ENCODE peak calls at places on chromosomes 16 and 17, in five cellular contexts. K is suprapubic skin, V is psoas muscle, X is A673, C is adrenal gland. N is an unnamed sample.

GRCh38 chr17:12592941-12593340 is 72.7 kb upstream of the MYOCD start:
- DNase-seq in C (no peak), X (peak; percentile 60), V (no peak), K (no peak), N (no peak)

GRCh38 chr16:4288148-4288921 is 15.5 kb upstream of the TFAP4 start:
- DNase-seq in X (peak; percentile 79), K (peak; percentile 89), V (peak; percentile 78), C (peak; percentile 77), N (no peak)

GRCh38 chr16:9854665-9855064 is 327.6 kb downstream of the GRIN2A start:
- DNase-seq in K (no peak), X (no peak), V (no peak), C (no peak), N (no peak)

GRCh38 chr17:35167046-35167445 is 19.4 kb downstream of the UNC45B start:
- DNase-seq in K (no peak), X (no peak), V (no peak), C (no peak), N (no peak)

GRCh38 chr17:77279448-77280303 is 138.9 kb downstream of the SEC14L1 start:
- DNase-seq in V (no peak), K (no peak), C (no peak), X (no peak), N (no peak)

GRCh38 chr16:3754304-3754703 is 37.0 kb upstream of the TRAP1 start:
- DNase-seq in X (peak; percentile 9), V (no peak), K (no peak), C (no peak), N (no peak)

GRCh38 chr16:24821129-24821528 is 24.6 kb upstream of the SLC5A11 start:
- DNase-seq in C (no peak), K (no peak), X (no peak), V (no peak), N (no peak)

GRCh38 chr16:3979070-3979469 is 98.6 kb upstream of the CREBBP start:
- DNase-seq in V (no peak), X (no peak), C (no peak), K (no peak), N (no peak)

GRCh38 chr17:6981426-6981825 is 14.4 kb upstream of the ALOX12 start:
- DNase-seq in K (no peak), C (no peak), V (no peak), X (no peak), N (no peak)

GRCh38 chr17:60676758-60677307 is 818 bp upstream of the BCAS3 start:
- DNase-seq in K (no peak), V (no peak), X (no peak), C (peak; percentile 27), N (no peak)

GRCh38 chr17:48663134-48663924 is 37.2 kb upstream of the HOXB9 start:
- DNase-seq in V (no peak), C (no peak), K (no peak), X (peak; percentile 44), N (no peak)

GRCh38 chr17:63916566-63917185 is 2.0 kb downstream of the GH1 start:
- DNase-seq in C (no peak), K (no peak), V (no peak), X (no peak), N (no peak)

GRCh38 chr16:28156031-28156680 is 55.6 kb downstream of the XPO6 start:
- DNase-seq in C (no peak), V (no peak), X (no peak), K (no peak), N (no peak)

GRCh38 chr17:45063198-45063597 is 2.1 kb downstream of the NMT1 start:
- DNase-seq in V (no peak), X (no peak), C (no peak), K (no peak), N (no peak)

GRCh38 chr17:55816532-55817272 is 65.9 kb downstream of the PCTP start:
- DNase-seq in K (no peak), C (no peak), X (no peak), V (no peak), N (no peak)

GRCh38 chr17:83078378-83079339 is 750 bp upstream of the METRNL start:
- DNase-seq in V (no peak), C (no peak), K (no peak), X (no peak), N (no peak)

GRCh38 chr17:16945513-16946201 is 26.3 kb downstream of the TNFRSF13B start:
- DNase-seq in V (no peak), X (peak; percentile 36), K (peak; percentile 66), C (no peak), N (no peak)

GRCh38 chr17:81527591-81528383 is at the start of gene FSCN2:
- DNase-seq in C (no peak), V (no peak), K (no peak), X (no peak), N (no peak)

GRCh38 chr16:30561212-30561816 is 3.1 kb upstream of the ZNF764 start:
- DNase-seq in C (peak; percentile 53), X (no peak), V (peak; percentile 41), K (no peak), N (no peak)

GRCh38 chr16:59848314-59848713 is 1114.2 kb upstream of the GOT2 start:
- DNase-seq in C (no peak), K (no peak), V (no peak), X (no peak), N (no peak)

GRCh38 chr17:57803026-57803425 is 46.8 kb downstream of the MRPS23 start:
- DNase-seq in V (no peak), X (no peak), C (no peak), K (no peak), N (no peak)

GRCh38 chr17:42780816-42781638 is 617 bp downstream of the WNK4 start:
- DNase-seq in X (no peak), C (no peak), K (no peak), V (no peak), N (no peak)

GRCh38 chr16:24135624-24136296 is 120.4 kb upstream of the CACNG3 start:
- DNase-seq in X (peak; percentile 87), K (no peak), V (no peak), C (no peak), N (no peak)

GRCh38 chr16:52657924-52658323 is 111.0 kb upstream of the TOX3 start:
- DNase-seq in X (no peak), C (no peak), K (no peak), V (no peak), N (no peak)

GRCh38 chr16:15536813-15537212 is 102.4 kb downstream of the BMERB1 start:
- DNase-seq in X (peak; percentile 62), V (no peak), C (no peak), K (no peak), N (no peak)

GRCh38 chr17:32342603-32343325 is 791 bp upstream of the C17orf75 start:
- DNase-seq in X (no peak), C (no peak), K (no peak), V (no peak), N (no peak)

GRCh38 chr17:77375917-77376651 is 235.3 kb downstream of the SEC14L1 start:
- DNase-seq in C (peak; percentile 37), X (no peak), V (no peak), K (no peak), N (no peak)

GRCh38 chr17:50562266-50563094 is 2.0 kb downstream of the CACNA1G start:
- DNase-seq in V (no peak), X (no peak), C (no peak), K (no peak), N (no peak)

GRCh38 chr16:1494129-1494640 is 1.0 kb downstream of the TELO2 start:
- DNase-seq in X (peak; percentile 57), C (peak; percentile 61), K (peak; percentile 84), V (peak; percentile 75), N (no peak)
- TF ChIP-seq CTCF in X (peak; percentile 47), C (peak; percentile 74), K (peak; percentile 37), V (peak; percentile 65), N (no peak)

DNA sequence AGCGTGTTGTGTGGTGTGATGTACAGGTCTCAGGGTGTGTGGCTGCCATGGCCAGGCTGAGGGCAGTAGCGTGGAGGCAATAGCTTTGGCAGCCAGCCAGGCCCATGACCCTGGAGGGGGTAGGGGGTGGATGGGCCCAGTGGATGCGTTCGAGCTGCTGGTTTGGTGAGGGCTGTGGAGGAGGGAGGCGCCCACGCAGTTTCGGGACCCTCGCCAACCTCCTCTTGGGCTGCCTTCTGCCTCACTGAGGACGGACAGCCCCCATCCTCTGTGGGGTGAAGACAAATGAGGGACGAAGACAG is 238.6 kb upstream of the GSE1 start:
- DNase-seq in V (no peak), C (no peak), K (no peak), X (no peak), N (no peak)
- H3K4me3 ChIP-seq in V (no peak overlapping the region), C (no peak overlapping the region), K (no peak overlapping the region), X (no peak overlapping the region), N (no peak overlapping the region)

DNA sequence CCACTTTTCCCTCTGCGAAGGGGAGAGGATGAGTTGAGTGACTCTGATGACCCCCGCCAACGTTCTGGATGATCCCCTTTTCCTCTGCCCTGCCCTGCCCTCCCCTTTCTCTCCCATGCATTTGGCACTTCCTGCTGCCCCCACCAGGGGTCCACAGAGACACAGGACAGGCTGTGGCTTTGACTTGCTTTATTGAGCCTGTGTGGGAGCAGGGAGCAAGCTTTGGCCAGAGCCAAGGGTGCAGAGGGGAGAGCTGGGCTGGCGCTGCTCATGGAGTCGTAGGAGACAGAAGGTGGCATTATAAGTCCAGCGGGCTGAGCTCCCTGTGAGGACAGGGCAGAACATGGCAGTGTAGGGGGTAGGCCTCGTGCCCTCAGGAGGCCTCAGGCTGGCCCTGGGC is 1.6 kb downstream of the PPY start:
- DNase-seq in K (no peak), C (no peak), X (peak; percentile 37), V (no peak), N (no peak)
- TF ChIP-seq CTCF in K (peak; percentile 26), C (peak; percentile 25), X (peak; percentile 46), V (peak; percentile 19), N (peak; percentile 46)

DNA sequence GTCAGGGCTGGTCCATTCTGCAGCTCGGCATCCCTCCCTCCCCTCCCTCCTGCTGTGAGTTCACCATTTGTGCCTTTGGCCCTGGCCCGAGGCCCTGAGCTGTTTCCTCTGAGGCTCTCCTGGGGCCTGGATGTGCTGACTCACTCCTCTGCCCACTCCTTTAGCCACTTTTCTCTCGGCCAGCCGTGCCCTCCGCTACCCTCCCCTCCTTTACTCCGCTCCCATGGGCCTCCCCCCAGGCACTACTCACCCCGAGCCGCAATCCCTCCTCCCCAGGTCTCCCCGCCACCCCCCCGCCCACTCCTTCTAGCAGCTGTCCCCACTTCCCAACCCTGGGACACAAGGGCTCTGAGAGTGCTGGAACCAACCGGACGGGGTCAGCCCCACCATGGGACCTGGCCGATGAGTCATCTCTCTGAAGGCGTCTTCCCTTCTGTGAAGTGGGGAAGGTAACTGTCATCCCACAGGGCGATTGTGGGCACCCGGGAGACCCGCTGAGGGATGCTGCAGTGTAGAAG is 11.4 kb downstream of the KCNG4 start:
- DNase-seq in K (no peak), X (no peak), V (peak; percentile 82), C (peak; percentile 65), N (no peak)
- H3K4me3 ChIP-seq in K (no peak overlapping the region), X (no peak overlapping the region), V (no peak overlapping the region), C (no peak overlapping the region), N (no peak overlapping the region)

GRCh38 chr17:19321481-19322128 is 40.9 kb downstream of the B9D1 start:
- DNase-seq in C (no peak), X (no peak), K (peak; percentile 35), V (no peak), N (no peak)
- TF ChIP-seq CTCF in C (peak; percentile 3), X (peak; percentile 45), K (no peak), V (no peak), N (peak; percentile 24)

N was measured in GM12864.